ENCODE peak calls at places on chromosomes 7 and 10, in six cellular contexts. T is NB4, K is neural progenitor cell, X is ovary, G is cardiac fibroblast, B is GM12865. J is an unnamed sample.

GRCh38 chr10:46557319-46558140 is 1.1 kb upstream of the GPRIN2 start:
- DNase-seq in B (no peak), X (peak), T (no peak), G (no peak), K (no peak), J (no peak)

GRCh38 chr7:111958889-111959288 is 247.3 kb downstream of the DOCK4 start:
- DNase-seq in G (no peak), X (no peak), B (no peak), K (no peak), T (no peak), J (no peak)

GRCh38 chr10:31961675-31962074 is 33.0 kb upstream of the ARHGAP12 start:
- DNase-seq in X (no peak), G (peak), T (peak), K (no peak), B (peak), J (no peak)

GRCh38 chr10:117462424-117462792 is 80.1 kb upstream of the EMX2 start:
- DNase-seq in B (no peak), G (no peak), K (peak), X (no peak), T (no peak), J (no peak)

GRCh38 chr10:113187066-113187777 is 237.2 kb downstream of the TCF7L2 start:
- DNase-seq in B (no peak), T (no peak), G (peak), X (peak), K (no peak), J (peak)

GRCh38 chr10:126465771-126466170 is 77.5 kb upstream of the ADAM12 start:
- DNase-seq in K (no peak), G (no peak), X (no peak), T (no peak), B (no peak), J (no peak)

GRCh38 chr7:139482662-139483466 is 609 bp downstream of the KLRG2 start:
- DNase-seq in T (peak), X (no peak), B (peak), K (peak), G (no peak), J (no peak)

GRCh38 chr7:33639552-33640197 is 265.7 kb upstream of the BMPER start:
- DNase-seq in X (no peak), G (peak), T (peak), B (no peak), K (no peak), J (no peak)

GRCh38 chr10:6279540-6280267 is 77.0 kb downstream of the PFKFB3 start:
- DNase-seq in T (no peak), K (peak), B (no peak), G (peak), X (no peak), J (peak)

GRCh38 chr7:100897111-100897608 is 1.5 kb upstream of the ACHE start:
- DNase-seq in T (peak), X (peak), G (no peak), B (no peak), K (peak), J (no peak)

GRCh38 chr7:151010307-151011096 is 13.8 kb downstream of the ATG9B start:
- DNase-seq in K (peak), B (no peak), T (no peak), G (no peak), X (no peak), J (no peak)

GRCh38 chr10:43693602-43694001 is 44.9 kb upstream of the ZNF32 start:
- DNase-seq in G (peak), K (no peak), B (no peak), T (no peak), X (no peak), J (no peak)

GRCh38 chr7:48244902-48245301 is 73.6 kb downstream of the ABCA13 start:
- DNase-seq in K (no peak), T (peak), G (peak), B (no peak), X (no peak), J (no peak)

GRCh38 chr7:25772802-25773201 is 379.2 kb upstream of the NFE2L3 start:
- DNase-seq in B (no peak), T (no peak), K (no peak), G (no peak), X (no peak), J (no peak)

GRCh38 chr7:103715376-103716110 is 269.5 kb upstream of the SLC26A5 start:
- DNase-seq in G (no peak), B (no peak), T (no peak), X (no peak), K (no peak), J (no peak)

GRCh38 chr7:133563196-133563707 is 310.4 kb downstream of the EXOC4 start:
- DNase-seq in G (no peak), K (no peak), B (no peak), T (no peak), X (no peak), J (no peak)

GRCh38 chr7:133561361-133561760 is 308.5 kb downstream of the EXOC4 start:
- DNase-seq in G (no peak), X (no peak), T (no peak), K (no peak), B (no peak), J (no peak)

GRCh38 chr7:133560900-133561299 is 308.0 kb downstream of the EXOC4 start:
- DNase-seq in K (no peak), X (no peak), T (no peak), G (no peak), B (peak), J (no peak)

GRCh38 chr7:133562617-133563016 is 309.7 kb downstream of the EXOC4 start:
- DNase-seq in K (no peak), G (peak), X (no peak), T (no peak), B (no peak), J (no peak)

GRCh38 chr7:133564484-133564883 is 311.6 kb downstream of the EXOC4 start:
- DNase-seq in G (peak), X (no peak), K (no peak), T (no peak), B (no peak), J (no peak)
- TF ChIP-seq CTCF in G (peak), X (no peak), K (peak), T (no peak), B (no peak), J (no peak)

DNA sequence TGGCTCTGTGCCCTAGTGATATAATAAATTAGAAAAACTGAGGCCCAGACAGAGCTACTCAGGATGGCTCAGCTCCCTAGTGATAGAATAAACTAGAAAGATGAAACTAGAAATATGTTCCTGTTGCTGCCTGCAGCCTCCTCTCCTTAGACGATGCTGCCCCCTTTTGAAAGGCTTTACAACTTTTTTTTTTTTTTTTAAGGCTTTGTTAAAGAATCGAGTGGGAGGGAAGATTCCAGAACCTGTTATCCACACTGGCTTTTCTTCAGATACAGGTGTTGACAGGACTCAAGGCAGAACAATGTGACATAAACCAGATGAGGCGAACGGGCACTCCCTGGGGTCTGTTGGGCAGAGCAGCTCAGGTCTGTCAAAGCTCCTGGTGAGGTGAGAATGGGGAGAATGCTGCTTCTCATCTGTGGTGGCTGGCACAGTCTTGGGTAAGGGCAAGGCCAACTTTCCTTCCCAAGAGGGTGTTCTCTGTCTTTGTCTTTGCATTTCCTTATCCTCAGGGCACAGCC is 175.1 kb downstream of the COBL start:
- DNase-seq in X (no peak), K (peak), B (no peak), G (peak), T (peak), J (no peak)
- TF ChIP-seq CTCF in X (peak), K (peak), B (peak), G (peak), T (peak), J (peak)

DNA sequence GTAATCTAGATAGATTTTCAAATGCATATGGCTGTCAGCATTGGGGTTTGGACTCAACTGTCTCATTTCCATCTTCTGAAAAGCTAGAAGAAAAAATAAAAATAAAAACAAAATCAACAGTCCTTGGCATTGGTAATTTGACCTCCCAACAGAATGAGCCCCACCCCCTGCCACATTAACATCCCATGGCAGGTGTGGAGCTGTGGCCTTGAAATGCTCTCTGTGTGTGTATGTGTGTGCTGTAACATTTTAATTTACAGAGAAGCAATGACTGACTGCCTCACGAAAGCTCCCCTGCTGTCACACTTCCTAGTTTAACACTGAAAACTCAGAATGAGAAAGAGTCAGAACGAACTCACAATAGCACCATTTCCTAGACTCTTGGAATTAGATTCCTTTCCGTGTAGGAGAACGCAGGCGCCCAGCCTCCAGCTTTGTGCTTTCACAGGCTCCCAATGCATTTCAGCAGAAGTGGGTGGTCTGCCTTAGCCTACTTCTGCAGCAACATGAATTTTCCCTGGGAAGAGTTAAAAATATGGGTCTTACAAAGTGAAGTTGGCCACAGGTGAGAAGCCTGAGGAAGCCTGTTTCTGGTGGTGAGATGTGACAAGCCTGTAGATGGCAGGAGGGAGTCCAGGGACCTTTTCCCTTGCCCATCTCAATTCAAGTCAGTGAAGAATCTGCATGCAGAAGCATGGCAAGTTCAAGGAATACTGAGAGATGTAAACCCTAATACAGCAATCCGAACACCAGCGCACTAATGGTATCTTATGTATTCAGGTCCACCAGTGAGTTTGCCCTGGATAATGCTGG is 73.9 kb downstream of the RHOBTB1 start:
- DNase-seq in B (no peak), K (no peak), G (no peak), X (no peak), T (no peak), J (no peak)
- TF ChIP-seq CTCF in B (no peak), K (peak), G (no peak), X (no peak), T (no peak), J (peak)

GRCh38 chr7:149354119-149354518 is 92.1 kb downstream of the ZNF783 start:
- DNase-seq in K (no peak), X (no peak), G (no peak), T (no peak), B (no peak), J (no peak)

DNA sequence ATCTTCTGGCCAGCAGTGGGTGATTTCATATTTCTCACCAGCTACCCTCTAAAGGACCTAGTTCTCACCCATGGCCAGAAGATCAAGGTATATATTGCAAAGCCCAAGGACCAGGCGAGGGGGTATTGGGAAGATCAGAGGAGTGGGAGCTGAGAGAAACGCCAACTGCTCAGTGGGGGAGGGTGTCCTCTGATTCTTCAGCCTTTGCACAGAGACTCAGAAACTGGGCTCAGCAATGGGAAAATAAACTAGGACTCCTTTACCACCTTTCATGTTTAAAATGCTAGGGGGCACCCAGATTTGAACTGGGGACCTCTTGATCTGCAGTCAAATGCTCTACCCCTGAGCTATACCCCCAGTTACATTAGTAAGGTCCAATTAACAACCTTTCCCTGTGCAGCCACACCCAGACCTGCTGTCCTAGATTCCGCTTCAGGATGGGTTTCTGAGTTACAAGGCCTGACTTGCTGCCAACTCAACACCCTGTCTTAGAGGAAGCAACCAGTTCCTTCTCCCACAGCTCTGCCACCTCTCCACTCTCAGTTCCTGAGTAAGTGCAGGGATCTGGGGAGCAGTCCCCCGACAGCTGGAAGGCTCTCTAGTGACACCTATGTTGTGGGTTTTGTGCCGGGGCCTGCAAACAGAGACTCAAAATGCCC is 93.5 kb downstream of the ZNF783 start:
- DNase-seq in G (peak), T (peak), B (peak), X (no peak), K (peak), J (peak)
- TF ChIP-seq CTCF in G (no peak), T (no peak), B (no peak), X (no peak), K (peak), J (peak)

DNA sequence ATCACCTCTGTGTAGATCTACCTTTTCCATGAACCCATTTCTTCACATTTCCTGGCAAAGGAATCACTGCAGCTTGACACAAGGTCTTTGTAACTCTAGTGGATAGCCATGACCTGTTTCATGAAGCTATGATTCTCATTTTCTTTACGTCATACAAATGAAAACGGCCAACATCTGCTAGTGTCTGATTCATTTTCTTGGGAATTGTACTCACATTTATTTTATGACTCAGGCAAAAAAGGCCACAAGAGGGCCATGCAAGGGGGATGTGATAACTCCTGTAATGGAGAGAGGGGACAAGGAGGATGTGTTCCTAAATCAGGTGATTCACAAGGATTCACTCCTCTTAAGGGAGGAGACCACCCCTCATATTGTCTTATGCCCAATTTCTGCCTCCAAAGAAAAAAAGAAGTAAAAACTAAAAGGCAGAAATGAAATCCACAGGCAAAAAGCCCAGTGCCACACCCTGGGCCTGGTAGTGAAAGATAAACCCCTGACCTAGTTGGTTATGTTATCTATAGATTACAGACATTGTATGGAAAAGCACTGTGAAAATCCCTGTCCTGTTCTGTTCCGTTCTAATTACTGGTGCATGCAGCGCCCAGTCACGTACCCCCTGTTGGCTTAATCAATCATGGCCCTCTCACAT is 249.9 kb downstream of the IPMK start:
- DNase-seq in X (no peak), B (no peak), G (peak), K (no peak), T (no peak), J (no peak)
- TF ChIP-seq CTCF in X (no peak), B (no peak), G (peak), K (no peak), T (no peak), J (no peak)

DNA sequence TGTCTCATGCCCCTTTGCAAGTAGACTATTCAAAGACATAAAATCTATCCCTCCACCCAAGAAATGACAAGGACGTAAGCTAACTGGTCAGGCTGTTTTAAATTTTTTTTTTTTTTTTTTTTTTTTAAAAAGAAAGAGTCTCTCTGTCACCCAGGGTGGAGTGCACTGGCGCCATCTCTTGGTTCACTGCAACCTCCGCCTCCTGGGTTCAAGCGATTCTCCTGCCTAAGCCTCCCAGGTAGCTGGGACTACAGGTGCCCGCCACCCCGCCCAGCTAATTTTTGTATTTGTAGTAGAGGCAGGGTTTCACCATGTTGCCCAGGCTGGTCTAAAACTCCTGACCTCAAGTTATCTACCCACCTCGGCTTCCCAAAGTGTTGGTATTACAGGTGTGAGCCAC is 11.2 kb downstream of the TRA2A start:
- DNase-seq in X (no peak), T (peak), K (no peak), G (no peak), B (no peak), J (no peak)
- TF ChIP-seq CTCF in X (no peak), T (peak), K (peak), G (peak), B (no peak), J (peak)

GRCh38 chr7:45178241-45179225 is 20.9 kb downstream of the RAMP3 start:
- DNase-seq in B (peak), K (peak), X (no peak), G (no peak), T (peak), J (peak)
- TF ChIP-seq CTCF in B (peak), K (peak), X (no peak), G (no peak), T (peak), J (peak)

J was measured in HepG2.